ENCODE peak calls at places on chromosome 7, in nine cellular contexts. R, L, P, I, J, D, U, X and K are unnamed samples.

GRCh38 chr7:157490465-157490912 is 153.7 kb downstream of the DNAJB6 start:
- DNase-seq in R (peak; percentile 19), L (no peak), P (peak; percentile 62), I (no peak), J (no peak), D (peak; percentile 39), U (no peak), X (no peak), K (peak; percentile 50)

GRCh38 chr7:151675521-151675920 is 155.8 kb upstream of the RHEB start:
- DNase-seq in R (no peak), L (no peak), P (no peak), I (no peak), J (no peak), D (no peak), U (no peak), X (no peak), K (no peak)

GRCh38 chr7:121953164-121953563 is 80.2 kb downstream of the PTPRZ1 start:
- DNase-seq in R (no peak), L (no peak), P (no peak), I (no peak), J (no peak), D (no peak), U (no peak), X (no peak), K (no peak)

GRCh38 chr7:95725170-95725569 is 47.2 kb upstream of the DYNC1I1 start:
- DNase-seq in R (no peak), L (no peak), P (no peak), I (no peak), J (no peak), D (no peak), U (no peak), X (no peak), K (no peak)

GRCh38 chr7:143003393-143004051 is 23.4 kb downstream of the OR9A2 start:
- DNase-seq in R (peak; percentile 44), L (no peak), P (peak; percentile 36), I (no peak), J (no peak), D (peak; percentile 30), U (no peak), X (no peak), K (no peak)

GRCh38 chr7:139127648-139128047 is 18.1 kb upstream of the ZC3HAV1 start:
- DNase-seq in R (peak; percentile 48), L (no peak), P (no peak), I (no peak), J (no peak), D (no peak), U (no peak), X (no peak), K (no peak)

GRCh38 chr7:121485457-121486243 is 89.5 kb upstream of the FAM3C start:
- DNase-seq in R (no peak), L (no peak), P (no peak), I (no peak), J (no peak), D (no peak), U (no peak), X (peak; percentile 14), K (no peak)

GRCh38 chr7:33926535-33926934 is 21.2 kb downstream of the BMPER start:
- DNase-seq in R (peak; percentile 58), L (no peak), P (no peak), I (no peak), J (no peak), D (no peak), U (no peak), X (peak; percentile 57), K (no peak)

DNA sequence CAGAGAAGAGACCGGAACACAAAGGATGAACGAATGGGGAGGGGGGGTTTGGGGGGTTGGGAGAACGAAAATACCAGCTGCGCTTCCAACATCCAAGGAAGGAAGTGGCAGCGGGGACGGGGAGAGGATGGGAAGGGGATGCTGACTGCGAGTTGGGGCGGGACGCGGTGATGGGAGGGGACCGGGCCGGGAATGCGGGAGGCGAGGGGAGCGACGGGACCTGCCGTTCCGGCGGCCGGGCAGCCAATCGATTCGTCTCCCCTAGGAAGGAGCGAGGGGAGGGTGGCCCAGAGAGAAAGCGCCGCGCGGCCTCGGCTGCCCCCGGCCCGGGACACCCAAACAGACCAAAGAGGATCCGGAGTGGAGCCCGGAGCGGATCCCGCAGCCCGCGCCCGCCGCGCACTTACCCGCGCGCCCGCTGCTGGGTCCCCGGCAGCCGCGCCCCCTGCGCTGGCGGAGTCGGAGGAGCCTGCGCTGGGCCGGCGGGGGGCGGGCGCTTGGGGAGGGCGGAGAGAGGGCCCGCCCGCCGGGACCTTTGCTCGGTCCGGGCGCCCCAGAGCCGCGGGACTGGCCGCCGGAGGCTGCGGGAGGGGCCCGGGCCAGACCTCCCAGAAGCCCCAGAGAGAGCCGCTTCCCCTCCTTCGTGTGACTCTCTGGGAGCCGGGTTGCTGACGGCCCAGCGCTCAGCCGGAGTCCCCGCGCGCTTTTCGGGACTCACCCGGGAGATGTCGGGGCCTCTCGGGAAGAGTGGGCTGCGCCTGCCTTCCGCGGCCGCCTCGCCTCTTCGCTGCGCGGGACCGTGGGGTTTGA is at the start of gene GSDME:
- DNase-seq in R (peak; percentile 59), L (peak; percentile 62), P (no peak), I (peak; percentile 85), J (peak; percentile 73), D (peak; percentile 31), U (no peak), X (peak; percentile 50), K (no peak)
- TF ChIP-seq POLR2A in R (no peak), L (no peak), P (peak; percentile 17), I (peak; percentile 68), J (peak; percentile 27), D (peak; percentile 66), U (peak; percentile 7), X (no peak), K (peak; percentile 69)

GRCh38 chr7:28940741-28941385 is 17.3 kb downstream of the TRIL start:
- DNase-seq in R (no peak), L (no peak), P (no peak), I (no peak), J (no peak), D (no peak), U (no peak), X (no peak), K (no peak)

GRCh38 chr7:28939367-28939766 is 18.8 kb downstream of the TRIL start:
- DNase-seq in R (no peak), L (no peak), P (no peak), I (no peak), J (no peak), D (no peak), U (no peak), X (no peak), K (no peak)

GRCh38 chr7:28941633-28942032 is 16.5 kb downstream of the TRIL start:
- DNase-seq in R (no peak), L (no peak), P (no peak), I (no peak), J (no peak), D (no peak), U (no peak), X (no peak), K (no peak)

GRCh38 chr7:28939844-28940243 is 18.3 kb downstream of the TRIL start:
- DNase-seq in R (no peak), L (no peak), P (no peak), I (no peak), J (no peak), D (no peak), U (no peak), X (no peak), K (no peak)

DNA sequence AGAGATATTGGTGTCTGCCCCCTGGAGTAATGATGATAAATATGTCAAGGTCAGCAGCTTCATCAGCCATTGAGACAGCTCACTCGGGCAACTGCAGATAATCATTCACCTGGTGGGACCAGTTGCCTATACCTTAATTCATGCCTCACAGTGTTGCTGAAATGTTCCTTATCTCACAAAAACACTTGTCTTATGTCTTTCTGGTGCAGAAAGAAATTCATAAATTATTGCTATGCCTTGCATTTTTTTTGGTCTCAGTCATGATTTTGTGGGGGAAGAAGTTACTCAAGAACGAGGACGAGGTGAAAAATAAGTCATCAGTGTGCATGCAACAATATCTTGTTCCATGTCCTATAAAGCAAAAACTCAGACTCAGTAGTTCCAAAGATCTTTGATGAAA is 16.0 kb downstream of the TRIL start:
- DNase-seq in R (no peak), L (no peak), P (no peak), I (no peak), J (no peak), D (no peak), U (no peak), X (no peak), K (no peak)
- TF ChIP-seq POLR2A in R (no peak), L (no peak), P (no peak), I (no peak), J (no peak), D (no peak), U (no peak), X (no peak), K (no peak)

GRCh38 chr7:100478966-100479660 is at the start of gene TSC22D4:
- DNase-seq in R (peak; percentile 92), L (peak; percentile 97), P (peak; percentile 74), I (peak; percentile 97), J (peak; percentile 98), D (peak; percentile 96), U (peak; percentile 95), X (peak; percentile 98), K (peak; percentile 96)
- TF ChIP-seq POLR2A in R (peak; percentile 65), L (peak; percentile 92), P (no peak), I (peak; percentile 66), J (peak; percentile 75), D (peak; percentile 96), U (peak; percentile 95), X (peak; percentile 75), K (peak; percentile 87)

GRCh38 chr7:523436-524336 is 4.0 kb upstream of the PDGFA start:
- DNase-seq in R (no peak), L (no peak), P (no peak), I (no peak), J (no peak), D (no peak), U (no peak), X (no peak), K (no peak)

GRCh38 chr7:520503-521161 is 986 bp upstream of the PDGFA start:
- DNase-seq in R (no peak), L (peak; percentile 57), P (no peak), I (no peak), J (no peak), D (no peak), U (no peak), X (no peak), K (no peak)

GRCh38 chr7:521221-522070 is 1.8 kb upstream of the PDGFA start:
- DNase-seq in R (peak; percentile 16), L (peak; percentile 58), P (no peak), I (no peak), J (no peak), D (peak; percentile 49), U (no peak), X (peak; percentile 44), K (peak; percentile 47)

GRCh38 chr7:522938-523289 is 3.3 kb upstream of the PDGFA start:
- DNase-seq in R (no peak), L (no peak), P (no peak), I (no peak), J (no peak), D (no peak), U (no peak), X (no peak), K (no peak)

DNA sequence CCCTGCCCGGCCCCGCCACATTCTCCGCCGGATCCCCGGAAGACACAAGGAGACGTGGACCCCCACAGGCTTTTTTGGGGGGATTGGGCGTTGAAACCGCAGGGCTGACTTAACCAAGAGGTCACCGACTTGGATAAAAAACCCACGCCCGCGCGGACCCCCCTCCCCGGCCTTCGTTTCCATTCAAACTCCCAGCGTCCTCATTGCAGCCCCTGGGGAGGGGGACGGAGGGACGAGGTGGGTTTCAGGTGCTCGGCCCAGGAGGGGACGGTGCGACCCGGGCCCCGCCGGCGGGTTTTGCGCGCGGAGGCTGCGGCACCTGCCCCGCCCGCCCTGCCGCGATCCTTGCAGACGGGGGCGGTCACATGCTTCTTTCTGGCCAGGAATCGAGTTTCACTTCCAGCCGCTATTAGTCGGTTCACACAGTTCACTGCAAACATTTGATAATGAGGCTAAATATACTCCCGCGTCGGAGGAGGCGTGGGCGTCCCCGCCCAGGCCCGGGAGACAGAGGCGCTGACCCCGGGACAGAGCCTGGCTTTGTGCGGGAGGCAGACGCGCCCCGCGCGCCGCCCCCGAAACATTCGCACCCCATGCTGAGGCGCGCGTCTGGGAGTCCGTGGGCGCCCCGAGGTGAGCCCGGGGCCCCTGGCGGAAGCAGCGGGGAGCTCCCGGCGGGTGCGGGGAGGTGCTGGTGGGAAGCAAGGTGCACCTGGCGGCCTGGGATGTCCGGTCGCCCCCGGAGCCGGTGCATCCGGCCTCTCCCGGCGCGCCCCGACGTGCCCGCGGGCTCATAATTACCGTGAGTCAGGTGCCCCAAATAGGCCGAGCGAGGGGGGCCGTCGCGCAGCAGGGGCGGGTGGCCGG is 2.7 kb upstream of the PDGFA start:
- DNase-seq in R (peak; percentile 32), L (peak; percentile 63), P (no peak), I (no peak), J (peak; percentile 48), D (peak; percentile 57), U (peak; percentile 33), X (peak; percentile 58), K (peak; percentile 75)
- TF ChIP-seq POLR2A in R (no peak), L (no peak), P (no peak), I (no peak), J (no peak), D (no peak), U (no peak), X (no peak), K (no peak)